ENCODE peak calls at places on chromosome 7, in nine cellular contexts. R is ELR; B is iPS-NIHi11; K is CD8-positive, alpha-beta T cell; D is stimulated activated CD8-positive, alpha-beta memory T cell treated with anti-CD3 and anti-CD28 coated beads, Interleukin-15, amount 100 ng/mL, for 1 hour; I is activated effector memory CD4-positive, alpha-beta T cell treated with anti-CD3 and anti-CD28 coated beads, Interleukin-2, amount 50 U/mL, for 16 hours; H is GM18507; L is NAMALWA; F is NCI-H748 treated with DMSO at 0.1 percent for 48 hours. A is an unnamed sample.
A peak's percentile ranks its signal among the peaks of the same experiment; 100 is the strongest.

GRCh38 chr7:16708980-16709379 is 44.6 kb upstream of the TSPAN13 start:
- DNase-seq in F (no peak), L (no peak), R (peak; percentile 99), H (no peak), B (no peak), D (no peak), I (no peak), K (no peak), A (no peak)

GRCh38 chr7:150336746-150337145 is 4.7 kb downstream of the RARRES2 start:
- DNase-seq in D (no peak), R (no peak), B (no peak), I (no peak), K (no peak), H (no peak), L (no peak), F (no peak), A (no peak)

GRCh38 chr7:20219446-20220292 is 2.5 kb upstream of the MACC1 start:
- DNase-seq in B (no peak), L (peak; percentile 94), R (peak; percentile 58), F (peak; percentile 74), H (no peak), K (peak; percentile 18), I (no peak), D (no peak), A (peak; percentile 83)

GRCh38 chr7:34096135-34096775 is 190.9 kb downstream of the BMPER start:
- DNase-seq in D (no peak), R (peak; percentile 78), K (no peak), B (no peak), L (no peak), H (no peak), I (no peak), F (no peak), A (no peak)

GRCh38 chr7:48526375-48526732 is 355.1 kb downstream of the ABCA13 start:
- DNase-seq in D (no peak), K (no peak), I (no peak), L (no peak), R (no peak), H (no peak), F (no peak), B (no peak), A (no peak)

GRCh38 chr7:103795112-103795511 is 194.3 kb downstream of the RELN start:
- DNase-seq in K (no peak), I (no peak), H (no peak), F (no peak), B (no peak), L (no peak), D (no peak), R (peak; percentile 11), A (no peak)

GRCh38 chr7:108145401-108145800 is 15.2 kb upstream of the LAMB4 start:
- DNase-seq in B (no peak), K (no peak), F (no peak), H (no peak), D (no peak), L (no peak), R (no peak), I (no peak), A (no peak)

GRCh38 chr7:50304911-50305621 is 550 bp downstream of the IKZF1 start:
- DNase-seq in H (no peak), I (peak; percentile 86), R (no peak), D (no peak), K (peak; percentile 80), B (no peak), L (peak; percentile 93), F (no peak), A (peak; percentile 72)

GRCh38 chr7:82805527-82805960 is 357.1 kb downstream of the PCLO start:
- DNase-seq in L (no peak), B (no peak), I (no peak), F (peak; percentile 60), H (no peak), R (peak; percentile 93), K (no peak), D (no peak), A (peak; percentile 54)

GRCh38 chr7:135074096-135074495 is 73.8 kb upstream of the TMEM140 start:
- DNase-seq in B (no peak), F (no peak), H (no peak), K (no peak), D (no peak), R (no peak), L (no peak), I (no peak), A (no peak)

GRCh38 chr7:79091661-79092060 is 361.8 kb downstream of the MAGI2 start:
- DNase-seq in I (no peak), K (no peak), H (no peak), D (no peak), L (no peak), F (no peak), R (peak; percentile 2), B (no peak), A (no peak)

GRCh38 chr7:32958046-32959025 is 1.1 kb downstream of the FKBP9 start:
- DNase-seq in R (peak; percentile 49), L (no peak), D (no peak), I (no peak), B (peak; percentile 35), H (no peak), K (no peak), F (peak; percentile 66), A (no peak)

GRCh38 chr7:141537906-141538305 is 13.3 kb upstream of the AGK start:
- DNase-seq in H (no peak), K (no peak), L (no peak), R (no peak), D (no peak), F (no peak), I (no peak), B (no peak), A (no peak)

GRCh38 chr7:151115121-151115835 is 29.0 kb downstream of the AGAP3 start:
- DNase-seq in B (peak; percentile 75), H (no peak), K (peak; percentile 25), F (no peak), L (no peak), I (peak; percentile 78), D (no peak), R (peak; percentile 51), A (no peak)